ENCODE peak calls at places on chromosome 1, in ten cellular contexts. One of them, this sample, is unnamed.

GRCh38 chr1:35563166-35563565 is 5.6 kb downstream of the NCDN start:
- DNase-seq in epithelial cell of esophagus: no peak
- DNase-seq in transverse colon: no peak
- DNase-seq in NCI-H345: no peak
- DNase-seq in NCI-H1930: no peak
- DNase-seq in kidney tubule cell: no peak
- DNase-seq in left ventricle myocardium superior: no peak
- DNase-seq in effector memory CD8-positive, alpha-beta T cell: no peak
- DNase-seq in AG08395: no peak
- DNase-seq in AML-193: no peak
- DNase-seq in this sample: no peak

GRCh38 chr1:198486903-198487302 is 53.6 kb downstream of the ATP6V1G3 start:
- DNase-seq in epithelial cell of esophagus: peak
- DNase-seq in transverse colon: no peak
- DNase-seq in NCI-H345: no peak
- DNase-seq in NCI-H1930: no peak
- DNase-seq in kidney tubule cell: no peak
- DNase-seq in left ventricle myocardium superior: no peak
- DNase-seq in effector memory CD8-positive, alpha-beta T cell: no peak
- DNase-seq in AG08395: no peak
- DNase-seq in AML-193: no peak
- DNase-seq in this sample: no peak

GRCh38 chr1:247335871-247336270 is 4.2 kb upstream of the ZNF496 start:
- DNase-seq in epithelial cell of esophagus: no peak
- DNase-seq in transverse colon: no peak
- DNase-seq in NCI-H345: no peak
- DNase-seq in NCI-H1930: no peak
- DNase-seq in kidney tubule cell: no peak
- DNase-seq in left ventricle myocardium superior: peak
- DNase-seq in effector memory CD8-positive, alpha-beta T cell: no peak
- DNase-seq in AG08395: no peak
- DNase-seq in AML-193: no peak
- DNase-seq in this sample: no peak

GRCh38 chr1:54791880-54792522 is 9.1 kb downstream of the TTC22 start:
- DNase-seq in epithelial cell of esophagus: no peak
- DNase-seq in transverse colon: no peak
- DNase-seq in NCI-H345: no peak
- DNase-seq in NCI-H1930: no peak
- DNase-seq in kidney tubule cell: peak
- DNase-seq in left ventricle myocardium superior: no peak
- DNase-seq in effector memory CD8-positive, alpha-beta T cell: no peak
- DNase-seq in AG08395: no peak
- DNase-seq in AML-193: peak
- DNase-seq in this sample: peak

GRCh38 chr1:41672173-41672572 is 187.7 kb upstream of the EDN2 start:
- DNase-seq in epithelial cell of esophagus: peak
- DNase-seq in transverse colon: no peak
- DNase-seq in NCI-H345: no peak
- DNase-seq in NCI-H1930: no peak
- DNase-seq in kidney tubule cell: peak
- DNase-seq in left ventricle myocardium superior: no peak
- DNase-seq in effector memory CD8-positive, alpha-beta T cell: no peak
- DNase-seq in AG08395: peak
- DNase-seq in AML-193: no peak
- DNase-seq in this sample: no peak

GRCh38 chr1:209768354-209768774 is 12.5 kb downstream of the TRAF3IP3 start:
- DNase-seq in epithelial cell of esophagus: no peak
- DNase-seq in transverse colon: peak
- DNase-seq in NCI-H345: no peak
- DNase-seq in NCI-H1930: no peak
- DNase-seq in kidney tubule cell: no peak
- DNase-seq in left ventricle myocardium superior: peak
- DNase-seq in effector memory CD8-positive, alpha-beta T cell: peak
- DNase-seq in AG08395: no peak
- DNase-seq in AML-193: peak
- DNase-seq in this sample: peak

GRCh38 chr1:27994060-27994459 is 34.3 kb downstream of the XKR8 start:
- DNase-seq in epithelial cell of esophagus: no peak
- DNase-seq in transverse colon: no peak
- DNase-seq in NCI-H345: no peak
- DNase-seq in NCI-H1930: no peak
- DNase-seq in kidney tubule cell: no peak
- DNase-seq in left ventricle myocardium superior: no peak
- DNase-seq in effector memory CD8-positive, alpha-beta T cell: no peak
- DNase-seq in AG08395: no peak
- DNase-seq in AML-193: no peak
- DNase-seq in this sample: peak

GRCh38 chr1:107140703-107141490 is at the start of gene NTNG1:
- DNase-seq in epithelial cell of esophagus: peak
- DNase-seq in transverse colon: no peak
- DNase-seq in NCI-H345: peak
- DNase-seq in NCI-H1930: no peak
- DNase-seq in kidney tubule cell: peak
- DNase-seq in left ventricle myocardium superior: peak
- DNase-seq in effector memory CD8-positive, alpha-beta T cell: no peak
- DNase-seq in AG08395: no peak
- DNase-seq in AML-193: no peak
- DNase-seq in this sample: no peak

GRCh38 chr1:100528861-100529260 is 9.1 kb upstream of the GPR88 start:
- DNase-seq in epithelial cell of esophagus: no peak
- DNase-seq in transverse colon: no peak
- DNase-seq in NCI-H345: no peak
- DNase-seq in NCI-H1930: no peak
- DNase-seq in kidney tubule cell: no peak
- DNase-seq in left ventricle myocardium superior: no peak
- DNase-seq in effector memory CD8-positive, alpha-beta T cell: no peak
- DNase-seq in AG08395: no peak
- DNase-seq in AML-193: no peak
- DNase-seq in this sample: no peak

GRCh38 chr1:96842215-96842614 is 120.6 kb downstream of the PTBP2 start:
- DNase-seq in epithelial cell of esophagus: no peak
- DNase-seq in transverse colon: no peak
- DNase-seq in NCI-H345: no peak
- DNase-seq in NCI-H1930: no peak
- DNase-seq in kidney tubule cell: no peak
- DNase-seq in left ventricle myocardium superior: no peak
- DNase-seq in effector memory CD8-positive, alpha-beta T cell: no peak
- DNase-seq in AG08395: no peak
- DNase-seq in AML-193: peak
- DNase-seq in this sample: peak

GRCh38 chr1:9293512-9294439 is 1.1 kb downstream of the SPSB1 start:
- DNase-seq in epithelial cell of esophagus: peak
- DNase-seq in transverse colon: peak
- DNase-seq in NCI-H345: peak
- DNase-seq in NCI-H1930: no peak
- DNase-seq in kidney tubule cell: peak
- DNase-seq in left ventricle myocardium superior: peak
- DNase-seq in effector memory CD8-positive, alpha-beta T cell: peak
- DNase-seq in AG08395: no peak
- DNase-seq in AML-193: no peak
- DNase-seq in this sample: peak

GRCh38 chr1:172745014-172745413 is 86.1 kb downstream of the FASLG start:
- DNase-seq in epithelial cell of esophagus: peak
- DNase-seq in transverse colon: peak
- DNase-seq in NCI-H345: peak
- DNase-seq in NCI-H1930: no peak
- DNase-seq in kidney tubule cell: peak
- DNase-seq in left ventricle myocardium superior: no peak
- DNase-seq in effector memory CD8-positive, alpha-beta T cell: peak
- DNase-seq in AG08395: peak
- DNase-seq in AML-193: peak
- DNase-seq in this sample: peak

GRCh38 chr1:218584418-218585155 is 239.5 kb downstream of the TGFB2 start:
- DNase-seq in epithelial cell of esophagus: peak
- DNase-seq in transverse colon: no peak
- DNase-seq in NCI-H345: no peak
- DNase-seq in NCI-H1930: no peak
- DNase-seq in kidney tubule cell: peak
- DNase-seq in left ventricle myocardium superior: no peak
- DNase-seq in effector memory CD8-positive, alpha-beta T cell: no peak
- DNase-seq in AG08395: no peak
- DNase-seq in AML-193: no peak
- DNase-seq in this sample: no peak

GRCh38 chr1:36154765-36155559 is 998 bp upstream of the MAP7D1 start:
- DNase-seq in epithelial cell of esophagus: no peak
- DNase-seq in transverse colon: peak
- DNase-seq in NCI-H345: no peak
- DNase-seq in NCI-H1930: no peak
- DNase-seq in kidney tubule cell: no peak
- DNase-seq in left ventricle myocardium superior: peak
- DNase-seq in effector memory CD8-positive, alpha-beta T cell: no peak
- DNase-seq in AG08395: no peak
- DNase-seq in AML-193: no peak
- DNase-seq in this sample: no peak

GRCh38 chr1:212437179-212437798 is 4.6 kb downstream of the NENF start:
- DNase-seq in epithelial cell of esophagus: peak
- DNase-seq in transverse colon: no peak
- DNase-seq in NCI-H345: peak
- DNase-seq in NCI-H1930: no peak
- DNase-seq in kidney tubule cell: peak
- DNase-seq in left ventricle myocardium superior: no peak
- DNase-seq in effector memory CD8-positive, alpha-beta T cell: no peak
- DNase-seq in AG08395: no peak
- DNase-seq in AML-193: no peak
- DNase-seq in this sample: no peak

GRCh38 chr1:118097622-118098348 is 87.2 kb downstream of the SPAG17 start:
- DNase-seq in epithelial cell of esophagus: peak
- DNase-seq in transverse colon: no peak
- DNase-seq in NCI-H345: no peak
- DNase-seq in NCI-H1930: no peak
- DNase-seq in kidney tubule cell: no peak
- DNase-seq in left ventricle myocardium superior: no peak
- DNase-seq in effector memory CD8-positive, alpha-beta T cell: no peak
- DNase-seq in AG08395: no peak
- DNase-seq in AML-193: no peak
- DNase-seq in this sample: no peak

GRCh38 chr1:41767534-41767933 is 151.2 kb downstream of the HIVEP3 start:
- DNase-seq in epithelial cell of esophagus: peak
- DNase-seq in transverse colon: no peak
- DNase-seq in NCI-H345: no peak
- DNase-seq in NCI-H1930: no peak
- DNase-seq in kidney tubule cell: no peak
- DNase-seq in left ventricle myocardium superior: no peak
- DNase-seq in effector memory CD8-positive, alpha-beta T cell: no peak
- DNase-seq in AG08395: no peak
- DNase-seq in AML-193: no peak
- DNase-seq in this sample: no peak

GRCh38 chr1:89425056-89425455 is 61.2 kb downstream of the GBP6 start:
- DNase-seq in epithelial cell of esophagus: no peak
- DNase-seq in transverse colon: no peak
- DNase-seq in NCI-H345: peak
- DNase-seq in NCI-H1930: no peak
- DNase-seq in kidney tubule cell: no peak
- DNase-seq in left ventricle myocardium superior: no peak
- DNase-seq in effector memory CD8-positive, alpha-beta T cell: no peak
- DNase-seq in AG08395: no peak
- DNase-seq in AML-193: no peak
- DNase-seq in this sample: no peak

GRCh38 chr1:159860456-159860855 is 2.0 kb downstream of the VSIG8 start:
- DNase-seq in epithelial cell of esophagus: no peak
- DNase-seq in transverse colon: no peak
- DNase-seq in NCI-H345: no peak
- DNase-seq in NCI-H1930: no peak
- DNase-seq in kidney tubule cell: no peak
- DNase-seq in left ventricle myocardium superior: no peak
- DNase-seq in effector memory CD8-positive, alpha-beta T cell: no peak
- DNase-seq in AG08395: no peak
- DNase-seq in AML-193: no peak
- DNase-seq in this sample: no peak

GRCh38 chr1:236021424-236022135 is 43.3 kb downstream of the NID1 start:
- DNase-seq in epithelial cell of esophagus: no peak
- DNase-seq in transverse colon: no peak
- DNase-seq in NCI-H345: no peak
- DNase-seq in NCI-H1930: no peak
- DNase-seq in kidney tubule cell: no peak
- DNase-seq in left ventricle myocardium superior: peak
- DNase-seq in effector memory CD8-positive, alpha-beta T cell: no peak
- DNase-seq in AG08395: peak
- DNase-seq in AML-193: no peak
- DNase-seq in this sample: no peak

GRCh38 chr1:228346731-228347130 is 59.9 kb downstream of the TRIM11 start:
- DNase-seq in epithelial cell of esophagus: no peak
- DNase-seq in transverse colon: peak
- DNase-seq in NCI-H345: no peak
- DNase-seq in NCI-H1930: no peak
- DNase-seq in kidney tubule cell: no peak
- DNase-seq in left ventricle myocardium superior: peak
- DNase-seq in effector memory CD8-positive, alpha-beta T cell: no peak
- DNase-seq in AG08395: no peak
- DNase-seq in AML-193: no peak
- DNase-seq in this sample: no peak

GRCh38 chr1:44801491-44802305 is 1.5 kb downstream of the PLK3 start:
- DNase-seq in epithelial cell of esophagus: peak
- DNase-seq in transverse colon: peak
- DNase-seq in NCI-H345: no peak
- DNase-seq in NCI-H1930: no peak
- DNase-seq in kidney tubule cell: peak
- DNase-seq in left ventricle myocardium superior: no peak
- DNase-seq in effector memory CD8-positive, alpha-beta T cell: no peak
- DNase-seq in AG08395: no peak
- DNase-seq in AML-193: no peak
- DNase-seq in this sample: no peak

GRCh38 chr1:99781798-99782197 is 15.4 kb upstream of the FRRS1 start:
- DNase-seq in epithelial cell of esophagus: no peak
- DNase-seq in transverse colon: no peak
- DNase-seq in NCI-H345: no peak
- DNase-seq in NCI-H1930: no peak
- DNase-seq in kidney tubule cell: no peak
- DNase-seq in left ventricle myocardium superior: peak
- DNase-seq in effector memory CD8-positive, alpha-beta T cell: no peak
- DNase-seq in AG08395: no peak
- DNase-seq in AML-193: no peak
- DNase-seq in this sample: no peak

GRCh38 chr1:89451011-89451410 is 73.6 kb upstream of the LRRC8B start:
- DNase-seq in epithelial cell of esophagus: peak
- DNase-seq in transverse colon: no peak
- DNase-seq in NCI-H345: no peak
- DNase-seq in NCI-H1930: no peak
- DNase-seq in kidney tubule cell: peak
- DNase-seq in left ventricle myocardium superior: no peak
- DNase-seq in effector memory CD8-positive, alpha-beta T cell: no peak
- DNase-seq in AG08395: no peak
- DNase-seq in AML-193: no peak
- DNase-seq in this sample: no peak

GRCh38 chr1:87834941-87835340 is 506.3 kb downstream of the LMO4 start:
- DNase-seq in epithelial cell of esophagus: peak
- DNase-seq in transverse colon: no peak
- DNase-seq in NCI-H345: no peak
- DNase-seq in NCI-H1930: no peak
- DNase-seq in kidney tubule cell: no peak
- DNase-seq in left ventricle myocardium superior: no peak
- DNase-seq in effector memory CD8-positive, alpha-beta T cell: no peak
- DNase-seq in AG08395: no peak
- DNase-seq in AML-193: no peak
- DNase-seq in this sample: no peak

GRCh38 chr1:24199291-24199900 is 12.3 kb upstream of the IFNLR1 start:
- DNase-seq in epithelial cell of esophagus: peak
- DNase-seq in transverse colon: peak
- DNase-seq in NCI-H345: peak
- DNase-seq in NCI-H1930: peak
- DNase-seq in kidney tubule cell: peak
- DNase-seq in left ventricle myocardium superior: peak
- DNase-seq in effector memory CD8-positive, alpha-beta T cell: peak
- DNase-seq in AG08395: peak
- DNase-seq in AML-193: peak
- DNase-seq in this sample: peak

GRCh38 chr1:167529829-167530474 is 11.6 kb upstream of the CD247 start:
- DNase-seq in epithelial cell of esophagus: no peak
- DNase-seq in transverse colon: no peak
- DNase-seq in NCI-H345: peak
- DNase-seq in NCI-H1930: no peak
- DNase-seq in kidney tubule cell: no peak
- DNase-seq in left ventricle myocardium superior: no peak
- DNase-seq in effector memory CD8-positive, alpha-beta T cell: no peak
- DNase-seq in AG08395: no peak
- DNase-seq in AML-193: no peak
- DNase-seq in this sample: no peak

GRCh38 chr1:87495870-87496269 is 167.2 kb downstream of the LMO4 start:
- DNase-seq in epithelial cell of esophagus: no peak
- DNase-seq in transverse colon: no peak
- DNase-seq in NCI-H345: no peak
- DNase-seq in NCI-H1930: no peak
- DNase-seq in kidney tubule cell: no peak
- DNase-seq in left ventricle myocardium superior: no peak
- DNase-seq in effector memory CD8-positive, alpha-beta T cell: no peak
- DNase-seq in AG08395: no peak
- DNase-seq in AML-193: no peak
- DNase-seq in this sample: no peak